ENCODE peak calls at places on chromosomes 3 and 15, in nine cellular contexts. X, K, O, B, I, J, W, R and E are unnamed samples.

GRCh38 chr15:41558400-41559238 is at the start of gene TYRO3:
- DNase-seq in I (peak), O (peak), J (no peak), K (peak), W (peak), X (peak), R (peak), B (peak), E (peak)

GRCh38 chr3:98612996-98613517 is 19.6 kb upstream of the CPOX start:
- DNase-seq in I (peak), W (no peak), O (no peak), R (no peak), X (peak), J (no peak), B (no peak), K (no peak), E (no peak)

GRCh38 chr15:87348746-87349145 is 907.8 kb downstream of the NTRK3 start:
- DNase-seq in O (peak), R (no peak), J (no peak), K (no peak), W (peak), I (no peak), B (peak), X (no peak), E (no peak)

GRCh38 chr15:92109485-92109884 is 256.0 kb downstream of the SLCO3A1 start:
- DNase-seq in J (peak), B (no peak), R (no peak), O (no peak), I (no peak), W (no peak), K (no peak), X (no peak), E (no peak)

GRCh38 chr15:34973512-34973911 is 4.0 kb upstream of the AQR start:
- DNase-seq in B (no peak), X (no peak), O (no peak), J (no peak), W (no peak), R (no peak), K (no peak), I (no peak), E (no peak)

GRCh38 chr3:42151596-42152145 is 60.5 kb downstream of the TRAK1 start:
- DNase-seq in W (no peak), J (no peak), B (no peak), O (no peak), K (no peak), X (no peak), R (no peak), I (no peak), E (no peak)

GRCh38 chr3:124248471-124249028 is 256.6 kb upstream of the ROPN1 start:
- DNase-seq in B (peak), O (peak), W (peak), K (no peak), R (no peak), I (peak), X (no peak), J (no peak), E (no peak)

GRCh38 chr3:84724877-84725276 is 233.9 kb upstream of the CADM2 start:
- DNase-seq in I (no peak), J (no peak), R (no peak), K (no peak), O (no peak), X (no peak), B (peak), W (peak), E (no peak)

GRCh38 chr3:12588674-12589054 is 31.8 kb downstream of the MKRN2 start:
- DNase-seq in R (peak), I (no peak), O (no peak), K (no peak), X (no peak), B (no peak), J (peak), W (no peak), E (no peak)

GRCh38 chr3:115659861-115660260 is 36.6 kb downstream of the GAP43 start:
- DNase-seq in J (no peak), I (no peak), X (no peak), R (no peak), W (no peak), B (no peak), O (peak), K (no peak), E (no peak)

GRCh38 chr3:46496745-46497555 is 826 bp upstream of the RTP3 start:
- DNase-seq in K (peak), W (peak), I (no peak), O (no peak), X (no peak), B (no peak), J (no peak), R (no peak), E (no peak)